ENCODE peak calls at places on chromosome 9, in five cellular contexts. R is sigmoid colon, O is nephron progenitor cell, Q is bronchial epithelial cell, F is A549. W is an unnamed sample.

GRCh38 chr9:81632599-81632998 is 56.7 kb downstream of the TLE1 start:
- DNase-seq in R (no peak), O (no peak), Q (peak), F (peak), W (no peak)

GRCh38 chr9:18012170-18012569 is 433.3 kb downstream of the SH3GL2 start:
- DNase-seq in Q (no peak), F (no peak), R (no peak), O (no peak), W (no peak)

GRCh38 chr9:108181444-108181843 is 674.3 kb downstream of the ACTL7B start:
- DNase-seq in F (no peak), R (no peak), O (no peak), Q (no peak), W (no peak)

GRCh38 chr9:18122156-18122555 is 351.8 kb upstream of the ADAMTSL1 start:
- DNase-seq in O (no peak), R (no peak), Q (no peak), F (no peak), W (no peak)

GRCh38 chr9:127525426-127526188 is 74.3 kb downstream of the LRSAM1 start:
- DNase-seq in Q (no peak), O (no peak), F (peak), R (no peak), W (no peak)

GRCh38 chr9:131228988-131229387 is 47.3 kb downstream of the FAM78A start:
- DNase-seq in O (no peak), R (no peak), F (no peak), Q (no peak), W (no peak)

GRCh38 chr9:136740491-136740890 is 2.2 kb downstream of the LCN10 start:
- DNase-seq in O (no peak), R (no peak), Q (no peak), F (no peak), W (no peak)

GRCh38 chr9:126438757-126439401 is 112.2 kb downstream of the MVB12B start:
- DNase-seq in O (no peak), Q (no peak), F (no peak), R (peak), W (no peak)

GRCh38 chr9:16442622-16443021 is 427.8 kb downstream of the BNC2 start:
- DNase-seq in R (peak), O (no peak), Q (peak), F (peak), W (no peak)

GRCh38 chr9:110021891-110022290 is 186.1 kb downstream of the C9orf152 start:
- DNase-seq in O (no peak), F (no peak), Q (no peak), R (no peak), W (no peak)

GRCh38 chr9:23496827-23497226 is 329.2 kb downstream of the ELAVL2 start:
- DNase-seq in R (no peak), F (no peak), O (no peak), Q (no peak), W (no peak)

GRCh38 chr9:36987409-36987808 is 46.7 kb downstream of the PAX5 start:
- DNase-seq in O (no peak), Q (no peak), R (no peak), F (no peak), W (no peak)

GRCh38 chr9:4375424-4376195 is 75.7 kb upstream of the GLIS3 start:
- DNase-seq in Q (peak), R (no peak), O (no peak), F (peak), W (no peak)

GRCh38 chr9:107983762-107984161 is 494.2 kb upstream of the KLF4 start:
- DNase-seq in Q (no peak), O (no peak), R (no peak), F (no peak), W (no peak)

GRCh38 chr9:92404437-92404836 is at the start of gene OGN:
- DNase-seq in F (no peak), Q (no peak), O (no peak), R (no peak), W (no peak)

GRCh38 chr9:75102177-75102790 is 14.0 kb downstream of the OSTF1 start:
- DNase-seq in F (no peak), O (no peak), R (no peak), Q (no peak), W (no peak)

GRCh38 chr9:82376677-82377232 is 388.2 kb downstream of the SPATA31D1 start:
- DNase-seq in F (no peak), O (no peak), Q (no peak), R (no peak), W (no peak)

GRCh38 chr9:95581900-95582299 is 65.1 kb upstream of the PTCH1 start:
- DNase-seq in Q (no peak), F (no peak), R (no peak), O (no peak), W (no peak)

GRCh38 chr9:97900738-97901565 is 21.3 kb downstream of the TRMO start:
- DNase-seq in R (no peak), O (peak), F (peak), Q (peak), W (peak)

GRCh38 chr9:85172001-85172978 is 502.8 kb downstream of the NTRK2 start:
- DNase-seq in Q (peak), F (no peak), R (no peak), O (no peak), W (no peak)
- TF ChIP-seq CTCF in Q (no peak), F (no peak), R (no peak), O (no peak), W (no peak)

DNA sequence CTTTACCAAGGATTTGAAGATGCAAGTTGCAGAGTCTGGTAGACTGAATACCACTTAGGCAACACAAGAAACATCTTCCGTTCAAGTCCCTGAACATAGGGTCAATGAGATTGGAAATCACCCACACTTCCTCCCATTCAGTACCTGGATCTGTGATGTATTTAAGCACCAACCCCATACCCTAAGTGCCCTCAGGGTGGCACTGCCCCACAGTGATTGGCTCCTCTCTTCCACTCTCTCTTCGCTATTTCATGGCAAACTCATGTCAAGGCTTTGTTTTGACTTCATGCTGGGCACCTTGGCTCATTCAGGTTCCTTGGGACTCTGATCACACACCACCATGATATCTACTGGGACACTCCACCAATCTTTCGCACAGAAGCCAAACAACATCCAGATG is 53.7 kb downstream of the GGTA1 start:
- DNase-seq in F (peak), Q (no peak), R (no peak), O (no peak), W (no peak)
- TF ChIP-seq CTCF in F (peak), Q (peak), R (no peak), O (no peak), W (no peak)

GRCh38 chr9:2664675-2665065 is 43.1 kb downstream of the VLDLR start:
- DNase-seq in O (no peak), R (no peak), Q (no peak), F (no peak), W (no peak)

GRCh38 chr9:2663486-2663885 is 41.9 kb downstream of the VLDLR start:
- DNase-seq in F (no peak), R (no peak), O (no peak), Q (no peak), W (no peak)

GRCh38 chr9:2663886-2664674 is 42.5 kb downstream of the VLDLR start:
- DNase-seq in R (no peak), Q (no peak), F (no peak), O (no peak), W (no peak)

GRCh38 chr9:2666569-2666968 is 45.0 kb downstream of the VLDLR start:
- DNase-seq in R (no peak), F (no peak), Q (no peak), O (no peak), W (no peak)

GRCh38 chr9:2662496-2662895 is 40.9 kb downstream of the VLDLR start:
- DNase-seq in Q (no peak), R (no peak), O (no peak), F (peak), W (peak)
- TF ChIP-seq CTCF in Q (peak), R (no peak), O (no peak), F (peak), W (no peak)

DNA sequence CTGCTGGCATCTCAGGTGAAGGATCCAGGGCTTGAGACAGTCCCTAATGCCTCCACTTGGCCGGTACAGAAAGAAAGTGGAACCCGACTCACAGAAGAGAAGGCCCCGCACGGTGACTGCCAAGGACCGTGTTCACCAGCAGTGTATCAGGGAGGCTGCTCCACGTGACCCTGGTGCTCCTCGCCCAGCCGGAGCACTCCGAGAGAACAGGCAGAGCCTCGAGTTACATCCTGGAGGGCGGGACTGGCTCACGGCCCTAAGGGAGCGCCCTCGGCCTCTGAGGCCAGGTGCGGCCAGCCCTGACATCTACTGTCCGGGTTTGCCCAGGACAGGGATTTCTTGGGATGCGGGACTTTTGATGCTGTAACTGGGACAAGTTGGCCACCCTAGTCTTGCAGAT is 104.0 kb upstream of the SARDH start:
- DNase-seq in O (peak), Q (no peak), R (no peak), F (no peak), W (no peak)
- TF ChIP-seq CTCF in O (no peak), Q (no peak), R (no peak), F (no peak), W (no peak)

GRCh38 chr9:114789006-114789405 is 16.8 kb downstream of the TNFSF15 start:
- DNase-seq in F (no peak), Q (peak), R (no peak), O (no peak), W (no peak)

GRCh38 chr9:114791736-114792135 is 14.1 kb downstream of the TNFSF15 start:
- DNase-seq in Q (no peak), F (no peak), O (no peak), R (no peak), W (no peak)

GRCh38 chr9:114790521-114790920 is 15.3 kb downstream of the TNFSF15 start:
- DNase-seq in F (no peak), Q (no peak), O (peak), R (no peak), W (no peak)

GRCh38 chr9:114791312-114791711 is 14.5 kb downstream of the TNFSF15 start:
- DNase-seq in F (no peak), R (no peak), Q (no peak), O (no peak), W (no peak)

DNA sequence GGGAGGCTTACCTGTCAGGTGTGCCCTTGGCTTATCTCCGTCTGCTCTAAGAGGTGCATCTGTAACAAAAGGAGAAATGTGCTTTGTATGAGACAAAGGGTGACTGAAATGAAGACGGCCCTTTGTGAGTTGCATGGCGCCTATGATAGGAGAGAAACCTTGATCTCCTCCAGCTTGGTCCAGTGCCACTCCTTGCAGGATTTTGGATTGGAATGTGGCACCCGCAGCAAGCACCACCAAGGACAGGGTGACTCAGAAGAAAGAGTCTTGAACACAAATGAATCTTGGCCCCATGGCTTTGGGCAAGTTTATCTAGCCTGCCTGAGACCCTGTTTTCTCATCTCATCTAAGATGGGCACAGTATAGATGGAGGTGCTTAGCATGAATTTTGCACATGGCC is 13.4 kb downstream of the TNFSF15 start:
- DNase-seq in F (no peak), R (no peak), Q (no peak), O (no peak), W (no peak)
- TF ChIP-seq CTCF in F (no peak), R (no peak), Q (no peak), O (no peak), W (no peak)

DNA sequence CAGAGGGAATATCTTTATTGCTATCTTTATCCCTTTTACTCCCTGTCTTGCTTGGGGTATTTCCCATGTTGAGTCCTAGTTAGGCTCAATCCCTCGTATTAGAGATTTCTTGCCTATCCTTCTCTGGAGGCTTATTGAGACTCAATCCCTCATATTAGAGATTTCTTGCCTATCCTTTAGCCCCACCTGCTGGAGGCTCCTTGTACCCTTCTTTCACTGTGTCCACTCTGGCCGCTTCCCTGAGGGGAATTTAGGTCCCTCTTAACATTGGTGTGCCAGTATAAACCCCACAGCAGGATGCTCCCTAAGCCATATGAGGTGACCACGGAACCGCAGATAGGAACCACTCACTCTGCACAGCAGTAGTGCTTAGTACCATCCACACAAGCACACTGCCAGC is 110.7 kb upstream of the MAMDC2 start:
- DNase-seq in O (peak), Q (peak), R (no peak), F (peak), W (no peak)
- TF ChIP-seq CTCF in O (peak), Q (peak), R (no peak), F (peak), W (no peak)

DNA sequence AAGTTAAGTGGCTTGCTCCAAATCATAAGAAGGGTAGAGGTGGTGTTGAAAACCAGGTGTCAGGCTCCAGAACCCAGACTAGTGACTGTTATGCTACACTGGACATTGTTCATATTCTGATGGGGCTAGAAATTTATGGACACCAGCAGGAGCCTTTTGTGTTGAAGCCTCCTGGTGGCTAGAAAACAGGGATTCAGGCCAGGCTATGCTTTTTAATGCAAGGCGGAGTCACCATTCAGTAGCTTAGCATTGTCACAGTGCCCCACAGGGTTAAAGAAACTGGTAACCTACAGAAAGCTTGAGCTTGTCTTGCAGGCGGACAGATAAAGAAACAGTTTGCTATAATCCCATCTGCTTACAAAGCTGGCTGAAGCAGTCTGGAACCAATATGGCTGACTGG is 23.0 kb upstream of the GOLM1 start:
- DNase-seq in R (no peak), F (peak), Q (no peak), O (no peak), W (no peak)
- TF ChIP-seq CTCF in R (no peak), F (no peak), Q (no peak), O (peak), W (no peak)